ENCODE peak calls at places on chromosomes 12 and 14, in seven cellular contexts. F is CD8-positive, alpha-beta memory T cell; O is SHP77; R is glutamatergic neuron; D is activated naive CD4-positive, alpha-beta T cell; C is GM10248; M is foreskin fibroblast. U is an unnamed sample.

GRCh38 chr12:13390381-13390856 is 193.9 kb downstream of the EMP1 start:
- DNase-seq in F (no peak), D (no peak), M (peak; percentile 56), R (no peak), O (peak; percentile 61), C (no peak), U (peak; percentile 61)

GRCh38 chr12:45703942-45704341 is 25.6 kb upstream of the ARID2 start:
- DNase-seq in F (no peak), D (no peak), R (no peak), M (peak; percentile 41), O (no peak), C (no peak), U (no peak)

GRCh38 chr14:99937475-99938244 is 127.6 kb upstream of the EVL start:
- DNase-seq in R (no peak), O (no peak), D (no peak), C (no peak), F (no peak), M (no peak), U (no peak)

GRCh38 chr12:89225401-89225800 is 126.9 kb downstream of the DUSP6 start:
- DNase-seq in O (no peak), D (peak; percentile 23), M (peak; percentile 57), R (no peak), F (peak; percentile 53), C (peak; percentile 15), U (no peak)

GRCh38 chr14:75406102-75406501 is 21.7 kb upstream of the JDP2 start:
- DNase-seq in D (no peak), F (no peak), C (no peak), R (no peak), M (no peak), O (no peak), U (no peak)

GRCh38 chr14:61470261-61470953 is 149.0 kb downstream of the PRKCH start:
- DNase-seq in F (no peak), O (no peak), R (peak; percentile 38), M (peak; percentile 96), D (no peak), C (no peak), U (no peak)

GRCh38 chr12:109234012-109234411 is 75.1 kb downstream of the FOXN4 start:
- DNase-seq in R (no peak), F (no peak), C (no peak), O (no peak), M (no peak), D (no peak), U (no peak)

GRCh38 chr14:77035267-77035666 is 6.8 kb upstream of the IRF2BPL start:
- DNase-seq in D (no peak), C (no peak), O (no peak), M (no peak), R (no peak), F (no peak), U (no peak)

GRCh38 chr12:61311413-61311812 is 948.8 kb upstream of the USP15 start:
- DNase-seq in F (no peak), O (no peak), C (no peak), M (no peak), D (no peak), R (no peak), U (no peak)

GRCh38 chr14:105144231-105144665 is 24.3 kb downstream of the JAG2 start:
- DNase-seq in D (no peak), F (no peak), O (no peak), M (no peak), R (no peak), C (no peak), U (no peak)

GRCh38 chr12:52395761-52396434 is 10.2 kb downstream of the KRT82 start:
- DNase-seq in O (no peak), F (no peak), R (no peak), M (peak; percentile 18), D (no peak), C (no peak), U (no peak)

GRCh38 chr12:28909291-28909690 is 239.8 kb upstream of the FAR2 start:
- DNase-seq in C (no peak), F (no peak), O (no peak), D (no peak), R (no peak), M (no peak), U (no peak)

GRCh38 chr14:105927661-105928060 is 401.3 kb downstream of the TMEM121 start:
- DNase-seq in M (no peak), R (no peak), O (no peak), C (no peak), F (no peak), D (no peak), U (no peak)

GRCh38 chr12:93297536-93297935 is 80.2 kb upstream of the NUDT4 start:
- DNase-seq in F (no peak), C (no peak), D (no peak), R (no peak), O (no peak), M (no peak), U (no peak)

U was measured in cerebellar nuclear complex.